ENCODE peak calls at places on chromosomes 4 and X, in four cellular contexts. U is K562, S is HL-60, D is GM12878. T is an unnamed sample.

GRCh38 chr4:60450054-60450453 is 750.1 kb upstream of the ADGRL3 start:
- DNase-seq in D (no peak), S (no peak), U (no peak), T (no peak)

GRCh38 chr4:1855334-1856070 is 454 bp downstream of the LETM1 start:
- DNase-seq in D (no peak), U (peak), S (peak), T (peak)

GRCh38 chr4:85780664-85781063 is 305.7 kb downstream of the ARHGAP24 start:
- DNase-seq in U (no peak), S (no peak), D (no peak), T (no peak)

GRCh38 chrX:16512401-16512776 is 137.6 kb upstream of the S100G start:
- DNase-seq in U (no peak), D (no peak), S (no peak), T (no peak)

GRCh38 chrX:124257924-124258706 is 74.3 kb upstream of the TEX13D start:
- DNase-seq in S (peak), U (no peak), D (no peak), T (no peak)

GRCh38 chr4:11774346-11774745 is 345.7 kb upstream of the HS3ST1 start:
- DNase-seq in D (no peak), S (no peak), U (no peak), T (no peak)

GRCh38 chr4:165398570-165398969 is 19.8 kb downstream of the CPE start:
- DNase-seq in U (peak), S (no peak), D (no peak), T (no peak)

GRCh38 chr4:186701273-186701672 is 22.4 kb downstream of the FAT1 start:
- DNase-seq in D (no peak), U (no peak), S (no peak), T (no peak)

GRCh38 chr4:180617203-180617602 is 1626.0 kb upstream of the TENM3 start:
- DNase-seq in U (no peak), D (no peak), S (no peak), T (no peak)

GRCh38 chr4:136810626-136811025 is 721.7 kb downstream of the PCDH18 start:
- DNase-seq in U (no peak), D (no peak), S (no peak), T (no peak)

GRCh38 chr4:103099691-103100392 is at the start of gene BDH2:
- DNase-seq in D (peak), S (peak), U (peak), T (peak)

GRCh38 chrX:133776072-133776471 is 209.3 kb downstream of the GPC3 start:
- DNase-seq in U (peak), D (no peak), S (peak), T (no peak)

GRCh38 chr4:40603281-40603680 is 26.4 kb downstream of the RBM47 start:
- DNase-seq in S (no peak), D (no peak), U (no peak), T (no peak)

GRCh38 chrX:102917801-102918200 is 19.3 kb upstream of the RAB40AL start:
- DNase-seq in U (no peak), D (no peak), S (no peak), T (no peak)

GRCh38 chrX:10089378-10089795 is 67.4 kb upstream of the CLCN4 start:
- DNase-seq in D (no peak), S (no peak), U (no peak), T (no peak)

GRCh38 chr4:42331914-42332368 is 65.3 kb upstream of the SHISA3 start:
- DNase-seq in U (no peak), S (no peak), D (no peak), T (no peak)

GRCh38 chr4:137420901-137421384 is 111.4 kb downstream of the PCDH18 start:
- DNase-seq in D (no peak), U (no peak), S (no peak), T (no peak)

GRCh38 chr4:34720563-34720962 is 1523.8 kb downstream of the ARAP2 start:
- DNase-seq in S (no peak), D (no peak), U (no peak), T (no peak)

DNA sequence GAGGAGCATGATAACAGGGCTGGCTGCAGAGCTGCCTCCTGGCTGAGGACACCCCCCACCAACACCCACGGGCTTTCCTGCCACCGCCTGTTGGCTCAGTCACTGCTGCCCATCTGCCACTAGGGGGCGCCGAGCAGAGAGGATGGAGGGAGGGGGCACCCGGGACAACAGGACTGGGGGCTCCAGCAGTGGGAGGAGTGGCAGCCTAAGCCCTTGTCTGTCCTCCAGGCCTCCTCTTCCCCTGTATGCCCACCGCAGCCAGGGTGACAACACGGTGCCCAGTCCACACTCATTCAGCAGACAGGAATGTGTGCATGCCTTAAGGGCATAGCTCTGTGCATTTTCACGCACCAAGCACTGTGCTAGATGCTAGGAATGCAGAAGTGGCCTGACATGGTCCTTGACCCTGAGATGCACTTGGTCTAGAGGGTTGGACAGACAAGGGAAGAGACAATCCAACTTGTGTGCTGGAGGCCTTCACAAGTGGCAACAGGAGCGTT is 149.9 kb downstream of the AMMECR1 start:
- DNase-seq in U (peak), D (no peak), S (peak), T (no peak)
- TF ChIP-seq SPI1 in U (no peak), D (no peak), S (no peak), T (no peak)

GRCh38 chrX:21929209-21929608 is 11.3 kb upstream of the SMS start:
- DNase-seq in S (peak), D (no peak), U (no peak), T (no peak)

GRCh38 chrX:21926527-21927278 is 13.8 kb upstream of the SMS start:
- DNase-seq in D (no peak), U (peak), S (no peak), T (no peak)

GRCh38 chrX:21930986-21931385 is 9.5 kb upstream of the SMS start:
- DNase-seq in U (no peak), D (no peak), S (no peak), T (no peak)

DNA sequence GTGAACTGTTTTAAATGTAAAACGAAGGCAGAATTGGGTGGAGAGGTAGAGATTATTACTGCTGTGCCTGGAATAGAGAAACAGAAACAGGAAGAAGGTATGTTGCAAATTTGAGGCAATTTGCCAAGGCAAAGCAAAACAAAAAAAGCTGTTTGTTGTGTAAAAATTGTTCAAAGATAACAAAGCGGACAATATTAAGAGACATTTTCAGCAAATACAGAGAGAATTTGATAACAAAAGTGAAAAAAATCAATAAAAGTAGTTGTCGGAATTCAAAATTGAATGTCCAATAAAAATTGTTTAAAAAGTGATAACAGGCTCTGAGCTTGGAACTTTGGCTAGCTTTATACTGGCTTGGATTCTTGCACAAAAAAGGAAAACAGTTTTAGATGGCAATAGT is 14.4 kb upstream of the SMS start:
- DNase-seq in U (no peak), D (no peak), S (peak), T (no peak)
- TF ChIP-seq SPI1 in U (no peak), D (no peak), S (no peak), T (no peak)

GRCh38 chr4:106268731-106269272 is 47.2 kb downstream of the TBCK start:
- DNase-seq in S (no peak), D (no peak), U (no peak), T (no peak)

GRCh38 chr4:106261980-106262379 is 54.0 kb downstream of the TBCK start:
- DNase-seq in S (no peak), U (no peak), D (no peak), T (no peak)

GRCh38 chr4:106263594-106264330 is 52.2 kb downstream of the TBCK start:
- DNase-seq in S (no peak), U (no peak), D (no peak), T (no peak)

GRCh38 chr4:106264331-106264728 is 51.7 kb downstream of the TBCK start:
- DNase-seq in S (no peak), U (peak), D (no peak), T (no peak)

GRCh38 chr4:106266201-106266600 is 49.8 kb downstream of the TBCK start:
- DNase-seq in S (peak), U (peak), D (peak), T (no peak)
- TF ChIP-seq SPI1 in S (no peak), U (no peak), D (no peak), T (no peak)

DNA sequence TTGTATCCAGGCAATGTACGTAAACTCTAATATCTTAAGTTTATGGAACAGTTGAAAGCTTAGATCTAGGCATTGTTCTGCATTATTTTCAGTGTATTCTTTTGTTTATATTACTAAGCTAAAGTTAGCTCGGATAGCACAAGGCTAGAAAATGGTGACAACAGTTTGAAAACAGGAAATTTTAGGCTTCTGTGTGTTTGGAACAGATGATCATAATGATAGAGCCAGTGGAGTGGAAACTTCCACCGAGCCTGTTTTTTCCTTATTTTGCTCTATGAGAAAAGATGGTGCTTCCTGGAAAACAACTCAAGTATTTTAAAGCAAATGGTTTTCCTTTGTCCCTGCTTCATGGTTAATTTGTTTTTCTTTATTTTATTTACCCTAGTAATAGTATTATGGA is 70.8 kb downstream of the GAB1 start:
- DNase-seq in D (no peak), S (no peak), U (no peak), T (no peak)
- TF ChIP-seq SPI1 in D (no peak), S (no peak), U (no peak), T (no peak)

DNA sequence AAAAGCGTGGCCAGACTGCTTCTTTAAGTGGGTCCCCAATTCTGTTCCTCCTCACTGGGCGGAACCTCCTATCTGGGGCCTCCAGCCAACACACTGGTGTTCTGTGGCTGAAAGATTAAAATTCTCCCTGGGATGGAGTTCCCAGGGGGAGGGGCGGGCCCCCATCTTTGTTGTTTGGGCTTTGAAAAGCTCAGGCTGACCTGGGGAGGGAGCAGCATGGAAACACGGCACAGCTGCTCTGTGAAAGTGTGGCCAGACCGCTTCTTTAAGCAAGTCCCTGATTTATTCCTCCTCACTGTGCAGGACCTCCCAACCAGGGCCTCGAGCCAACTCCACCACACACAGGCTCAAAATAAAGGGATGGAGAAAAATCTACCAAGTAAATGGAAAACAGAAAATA is 219.5 kb downstream of the TMEM47 start:
- DNase-seq in S (no peak), D (no peak), U (no peak), T (no peak)
- TF ChIP-seq SPI1 in S (no peak), D (no peak), U (no peak), T (no peak)

DNA sequence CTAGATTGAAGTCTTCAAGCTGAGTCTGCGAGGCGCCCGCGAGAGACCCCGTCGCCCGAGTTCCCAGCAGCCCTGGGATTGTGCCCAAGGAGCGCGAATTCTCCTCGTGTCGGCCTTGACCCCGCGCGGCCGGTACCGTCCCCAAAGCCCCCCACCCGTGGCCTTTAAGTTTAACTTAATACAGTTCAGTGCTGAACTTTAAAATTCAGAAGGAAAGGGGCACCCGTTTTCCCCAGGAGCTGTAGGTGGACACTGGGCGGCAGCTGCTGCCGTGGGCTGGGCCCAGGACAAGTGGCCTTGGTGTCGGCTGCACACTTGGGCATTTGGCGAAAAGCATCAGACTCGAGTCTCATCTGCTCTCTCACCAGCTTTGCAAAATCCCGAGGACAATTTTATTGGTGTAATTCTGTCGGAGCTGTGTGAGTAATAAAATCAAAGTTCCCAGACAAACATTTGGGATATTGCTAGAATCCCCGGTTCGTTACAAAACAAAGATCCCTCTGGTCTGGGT is 634 bp downstream of the CWH43 start:
- DNase-seq in S (no peak), D (no peak), U (no peak), T (no peak)
- TF ChIP-seq SPI1 in S (no peak), D (no peak), U (no peak), T (no peak)

GRCh38 chr4:47155907-47156306 is 124.5 kb downstream of the GABRB1 start:
- DNase-seq in U (no peak), S (no peak), D (no peak), T (no peak)

GRCh38 chr4:47160095-47160494 is 128.7 kb downstream of the GABRB1 start:
- DNase-seq in U (no peak), S (peak), D (no peak), T (no peak)

DNA sequence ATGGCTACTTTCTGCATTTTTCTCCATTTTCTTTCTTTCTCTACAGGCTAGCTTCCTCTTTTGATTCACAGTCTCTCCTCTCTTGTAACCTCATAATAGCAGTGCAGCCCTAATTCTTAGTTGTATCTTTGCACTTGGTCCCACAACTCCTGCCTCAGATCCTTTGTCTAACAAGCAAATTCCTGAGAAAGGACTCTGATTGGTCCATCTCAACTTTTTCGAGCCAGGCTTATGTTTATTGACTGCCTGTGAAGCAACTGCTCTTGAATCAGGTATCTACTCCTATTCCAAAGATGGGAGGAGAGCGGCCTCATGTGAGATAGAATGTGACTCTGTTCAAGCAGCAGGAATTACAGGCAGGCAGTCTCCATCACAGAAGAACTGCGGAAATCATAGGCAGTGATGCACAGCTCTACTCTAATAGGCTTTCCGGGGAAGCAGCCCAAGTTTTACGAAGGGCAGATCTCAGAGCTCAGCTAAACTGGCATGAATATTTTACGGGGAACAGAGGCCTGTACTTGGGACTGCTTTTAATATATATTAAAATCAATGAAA is 123.5 kb downstream of the GABRB1 start:
- DNase-seq in U (no peak), S (no peak), D (no peak), T (no peak)
- TF ChIP-seq SPI1 in U (no peak), S (no peak), D (no peak), T (no peak)

DNA sequence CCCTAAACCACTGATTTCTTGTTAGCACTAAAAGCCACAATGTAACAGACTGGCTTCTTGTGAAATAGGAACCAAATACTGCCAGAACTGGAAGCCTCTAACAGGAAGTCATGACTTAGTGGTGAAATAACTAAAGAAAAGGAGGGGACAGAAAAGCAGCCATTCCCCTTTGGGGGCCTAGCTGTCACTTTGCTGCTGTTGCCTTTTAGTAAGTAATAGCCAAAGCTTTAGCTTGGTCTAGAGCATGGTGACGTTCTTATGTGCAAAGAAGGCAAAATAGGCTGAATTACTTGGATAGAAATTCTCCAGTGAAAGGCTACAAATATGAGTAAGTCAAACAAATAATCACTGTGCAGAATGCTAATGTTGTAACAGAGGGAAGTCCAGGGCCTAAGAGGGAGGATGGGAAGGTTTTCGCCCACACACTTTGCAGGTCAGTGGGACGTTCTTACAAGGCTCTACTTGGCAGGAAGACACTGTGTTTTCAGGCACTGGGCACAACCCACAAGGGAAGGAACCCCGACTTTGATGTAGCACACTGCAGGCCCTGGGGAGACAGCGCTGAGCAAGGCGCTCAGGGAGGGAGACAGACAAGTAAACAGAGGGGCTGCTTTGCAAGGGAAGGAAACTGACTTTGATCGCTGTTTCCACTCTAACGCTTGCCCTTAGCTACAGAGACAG is 16.6 kb downstream of the GAB3 start:
- DNase-seq in U (no peak), S (peak), D (no peak), T (no peak)
- TF ChIP-seq SPI1 in U (no peak), S (peak), D (no peak), T (no peak)

GRCh38 chr4:28225005-28225404 is 1364.4 kb downstream of the STIM2 start:
- DNase-seq in S (no peak), U (no peak), D (no peak), T (no peak)
- TF ChIP-seq SPI1 in S (no peak), U (no peak), D (no peak), T (no peak)